ENCODE peak calls at places on chromosomes 3 and 15, in five cellular contexts. I is RWPE1, V is GM06990, T is HFF-Myc, N is HEK293T. F is an unnamed sample.

GRCh38 chr3:141710888-141711616 is 27.0 kb upstream of the RNF7 start:
- DNase-seq in I (peak; percentile 48), V (no peak), T (peak; percentile 73), N (no peak), F (no peak)

GRCh38 chr3:188185717-188186236 is 31.8 kb downstream of the LPP start:
- DNase-seq in I (no peak), V (no peak), T (no peak), N (no peak), F (no peak)

GRCh38 chr15:29945943-29946591 is 123.8 kb upstream of the TJP1 start:
- DNase-seq in I (peak; percentile 77), V (no peak), T (no peak), N (no peak), F (no peak)

GRCh38 chr3:22836131-22836530 is 367.0 kb upstream of the UBE2E2 start:
- DNase-seq in I (no peak), V (no peak), T (no peak), N (no peak), F (no peak)

GRCh38 chr3:139718415-139718814 is 40.6 kb upstream of the NMNAT3 start:
- DNase-seq in I (peak; percentile 19), V (no peak), T (peak; percentile 6), N (peak; percentile 63), F (no peak)

GRCh38 chr3:101091489-101091888 is 98.3 kb upstream of the ABI3BP start:
- DNase-seq in I (peak; percentile 40), V (no peak), T (no peak), N (no peak), F (no peak)

GRCh38 chr3:182738583-182739514 is 54.5 kb upstream of the ATP11B start:
- DNase-seq in I (peak; percentile 71), V (no peak), T (no peak), N (no peak), F (no peak)

GRCh38 chr3:42655980-42656679 is 2.6 kb downstream of the ZBTB47 start:
- DNase-seq in I (peak; percentile 31), V (no peak), T (no peak), N (no peak), F (no peak)

GRCh38 chr3:122929188-122929465 is 98.4 kb downstream of the SEMA5B start:
- DNase-seq in I (no peak), V (no peak), T (no peak), N (no peak), F (no peak)

GRCh38 chr15:101137312-101137940 is 114.4 kb downstream of the CHSY1 start:
- DNase-seq in I (no peak), V (no peak), T (no peak), N (no peak), F (no peak)

GRCh38 chr15:77179541-77179998 is 108.7 kb upstream of the TSPAN3 start:
- DNase-seq in I (no peak), V (peak; percentile 32), T (no peak), N (no peak), F (no peak)

GRCh38 chr3:194640829-194641228 is 7.6 kb upstream of the TMEM44 start:
- DNase-seq in I (no peak), V (no peak), T (no peak), N (no peak), F (no peak)

GRCh38 chr3:159848348-159849118 is 140.1 kb upstream of the IL12A start:
- DNase-seq in I (no peak), V (no peak), T (no peak), N (no peak), F (no peak)

GRCh38 chr15:55884223-55884622 is 109.2 kb downstream of the NEDD4 start:
- DNase-seq in I (no peak), V (no peak), T (no peak), N (no peak), F (no peak)

GRCh38 chr3:53803816-53804545 is 42.2 kb downstream of the CHDH start:
- DNase-seq in I (no peak), V (no peak), T (no peak), N (no peak), F (no peak)

GRCh38 chr3:148366743-148367410 is 330.8 kb upstream of the AGTR1 start:
- DNase-seq in I (peak; percentile 17), V (no peak), T (no peak), N (peak; percentile 7), F (no peak)

GRCh38 chr3:187041362-187042061 is 97.8 kb downstream of the RPL39L start:
- DNase-seq in I (no peak), V (no peak), T (no peak), N (no peak), F (no peak)

GRCh38 chr3:13793451-13793850 is 86.4 kb downstream of the WNT7A start:
- DNase-seq in I (no peak), V (no peak), T (no peak), N (no peak), F (no peak)

GRCh38 chr3:186307594-186307993 is 54.4 kb downstream of the DGKG start:
- DNase-seq in I (no peak), V (no peak), T (peak; percentile 42), N (peak; percentile 10), F (no peak)

GRCh38 chr3:47512416-47513124 is 942 bp downstream of the ELP6 start:
- DNase-seq in I (no peak), V (peak; percentile 55), T (no peak), N (no peak), F (no peak)

GRCh38 chr3:82685761-82686160 is 924.3 kb upstream of the GBE1 start:
- DNase-seq in I (no peak), V (no peak), T (no peak), N (no peak), F (no peak)

GRCh38 chr15:64521726-64522164 is 61.4 kb downstream of the ZNF609 start:
- DNase-seq in I (peak; percentile 65), V (no peak), T (no peak), N (no peak), F (no peak)

GRCh38 chr3:118765636-118766305 is 268.9 kb downstream of the IGSF11 start:
- DNase-seq in I (no peak), V (no peak), T (no peak), N (no peak), F (no peak)

GRCh38 chr3:37765591-37766219 is 96.0 kb upstream of the CTDSPL start:
- DNase-seq in I (no peak), V (no peak), T (no peak), N (no peak), F (no peak)

GRCh38 chr15:39692464-39693327 is 89.9 kb downstream of the FSIP1 start:
- DNase-seq in I (no peak), V (peak; percentile 28), T (no peak), N (no peak), F (no peak)

GRCh38 chr3:46410669-46411068 is 3.6 kb downstream of the CCRL2 start:
- DNase-seq in I (no peak), V (no peak), T (no peak), N (no peak), F (no peak)

GRCh38 chr15:47366884-47367283 is 350.4 kb upstream of the SEMA6D start:
- DNase-seq in I (no peak), V (no peak), T (no peak), N (no peak), F (no peak)

GRCh38 chr15:56058986-56059385 is 65.6 kb upstream of the NEDD4 start:
- DNase-seq in I (no peak), V (no peak), T (no peak), N (no peak), F (no peak)

GRCh38 chr15:63896336-63897115 is 62.8 kb upstream of the HERC1 start:
- DNase-seq in I (no peak), V (peak; percentile 74), T (no peak), N (no peak), F (no peak)

GRCh38 chr3:73432021-73432722 is 192.6 kb downstream of the PDZRN3 start:
- DNase-seq in I (peak; percentile 10), V (peak; percentile 20), T (no peak), N (peak; percentile 62), F (no peak)

GRCh38 chr3:123400169-123400568 is 48.7 kb downstream of the ADCY5 start:
- DNase-seq in I (no peak), V (no peak), T (no peak), N (no peak), F (no peak)

GRCh38 chr15:85274315-85275050 is 105.9 kb upstream of the AKAP13 start:
- DNase-seq in I (no peak), V (no peak), T (no peak), N (no peak), F (no peak)

GRCh38 chr3:11001020-11001657 is 8.6 kb downstream of the SLC6A1 start:
- DNase-seq in I (no peak), V (no peak), T (no peak), N (no peak), F (no peak)

F was measured in D721Med.